ENCODE peak calls at places on chromosome 7, in ten cellular contexts. One of them, this sample, is unnamed.

GRCh38 chr7:79137942-79138341 is 315.5 kb downstream of the MAGI2 start:
- DNase-seq in ACHN: no peak
- DNase-seq in ureter: no peak
- DNase-seq in activated naive CD4-positive, alpha-beta T cell: no peak
- DNase-seq in non-pigmented ciliary epithelial cell: no peak
- DNase-seq in naive thymus-derived CD4-positive, alpha-beta T cell: no peak
- DNase-seq in SK-MEL-5: no peak
- DNase-seq in GM23248: peak
- DNase-seq in B cell: no peak
- DNase-seq in memory B cell: no peak
- DNase-seq in this sample: no peak

GRCh38 chr7:134307320-134307719 is 9.4 kb downstream of the SLC35B4 start:
- DNase-seq in ACHN: no peak
- DNase-seq in ureter: no peak
- DNase-seq in activated naive CD4-positive, alpha-beta T cell: no peak
- DNase-seq in non-pigmented ciliary epithelial cell: no peak
- DNase-seq in naive thymus-derived CD4-positive, alpha-beta T cell: no peak
- DNase-seq in SK-MEL-5: no peak
- DNase-seq in GM23248: peak
- DNase-seq in B cell: no peak
- DNase-seq in memory B cell: no peak
- DNase-seq in this sample: no peak

GRCh38 chr7:54161621-54162020 is 380.6 kb upstream of the VSTM2A start:
- DNase-seq in ACHN: no peak
- DNase-seq in ureter: no peak
- DNase-seq in activated naive CD4-positive, alpha-beta T cell: no peak
- DNase-seq in non-pigmented ciliary epithelial cell: no peak
- DNase-seq in naive thymus-derived CD4-positive, alpha-beta T cell: no peak
- DNase-seq in SK-MEL-5: no peak
- DNase-seq in GM23248: no peak
- DNase-seq in B cell: no peak
- DNase-seq in memory B cell: no peak
- DNase-seq in this sample: no peak

GRCh38 chr7:152907042-152907761 is 147.7 kb downstream of the ACTR3B start:
- DNase-seq in ACHN: no peak
- DNase-seq in ureter: no peak
- DNase-seq in activated naive CD4-positive, alpha-beta T cell: no peak
- DNase-seq in non-pigmented ciliary epithelial cell: no peak
- DNase-seq in naive thymus-derived CD4-positive, alpha-beta T cell: no peak
- DNase-seq in SK-MEL-5: no peak
- DNase-seq in GM23248: no peak
- DNase-seq in B cell: no peak
- DNase-seq in memory B cell: no peak
- DNase-seq in this sample: no peak

GRCh38 chr7:104848386-104848990 is 165.5 kb upstream of the KMT2E start:
- DNase-seq in ACHN: peak
- DNase-seq in ureter: no peak
- DNase-seq in activated naive CD4-positive, alpha-beta T cell: peak
- DNase-seq in non-pigmented ciliary epithelial cell: peak
- DNase-seq in naive thymus-derived CD4-positive, alpha-beta T cell: peak
- DNase-seq in SK-MEL-5: peak
- DNase-seq in GM23248: peak
- DNase-seq in B cell: peak
- DNase-seq in memory B cell: peak
- DNase-seq in this sample: peak

GRCh38 chr7:78702770-78703169 is 750.7 kb downstream of the MAGI2 start:
- DNase-seq in ACHN: peak
- DNase-seq in ureter: no peak
- DNase-seq in activated naive CD4-positive, alpha-beta T cell: no peak
- DNase-seq in non-pigmented ciliary epithelial cell: peak
- DNase-seq in naive thymus-derived CD4-positive, alpha-beta T cell: no peak
- DNase-seq in SK-MEL-5: no peak
- DNase-seq in GM23248: peak
- DNase-seq in B cell: no peak
- DNase-seq in memory B cell: no peak
- DNase-seq in this sample: no peak

GRCh38 chr7:94655562-94655883 is 410 bp downstream of the SGCE start:
- DNase-seq in ACHN: peak
- DNase-seq in ureter: no peak
- DNase-seq in activated naive CD4-positive, alpha-beta T cell: no peak
- DNase-seq in non-pigmented ciliary epithelial cell: no peak
- DNase-seq in naive thymus-derived CD4-positive, alpha-beta T cell: no peak
- DNase-seq in SK-MEL-5: no peak
- DNase-seq in GM23248: no peak
- DNase-seq in B cell: no peak
- DNase-seq in memory B cell: peak
- DNase-seq in this sample: no peak

GRCh38 chr7:43520201-43520600 is 62.7 kb upstream of the STK17A start:
- DNase-seq in ACHN: no peak
- DNase-seq in ureter: no peak
- DNase-seq in activated naive CD4-positive, alpha-beta T cell: no peak
- DNase-seq in non-pigmented ciliary epithelial cell: no peak
- DNase-seq in naive thymus-derived CD4-positive, alpha-beta T cell: no peak
- DNase-seq in SK-MEL-5: no peak
- DNase-seq in GM23248: no peak
- DNase-seq in B cell: no peak
- DNase-seq in memory B cell: no peak
- DNase-seq in this sample: no peak

GRCh38 chr7:33644489-33644888 is 260.9 kb upstream of the BMPER start:
- DNase-seq in ACHN: no peak
- DNase-seq in ureter: no peak
- DNase-seq in activated naive CD4-positive, alpha-beta T cell: no peak
- DNase-seq in non-pigmented ciliary epithelial cell: no peak
- DNase-seq in naive thymus-derived CD4-positive, alpha-beta T cell: no peak
- DNase-seq in SK-MEL-5: no peak
- DNase-seq in GM23248: peak
- DNase-seq in B cell: no peak
- DNase-seq in memory B cell: no peak
- DNase-seq in this sample: no peak

GRCh38 chr7:69768986-69769595 is 170.8 kb downstream of the AUTS2 start:
- DNase-seq in ACHN: no peak
- DNase-seq in ureter: no peak
- DNase-seq in activated naive CD4-positive, alpha-beta T cell: no peak
- DNase-seq in non-pigmented ciliary epithelial cell: no peak
- DNase-seq in naive thymus-derived CD4-positive, alpha-beta T cell: no peak
- DNase-seq in SK-MEL-5: no peak
- DNase-seq in GM23248: no peak
- DNase-seq in B cell: no peak
- DNase-seq in memory B cell: no peak
- DNase-seq in this sample: no peak

GRCh38 chr7:30710669-30711068 is 28.4 kb upstream of the CRHR2 start:
- DNase-seq in ACHN: no peak
- DNase-seq in ureter: no peak
- DNase-seq in activated naive CD4-positive, alpha-beta T cell: no peak
- DNase-seq in non-pigmented ciliary epithelial cell: no peak
- DNase-seq in naive thymus-derived CD4-positive, alpha-beta T cell: no peak
- DNase-seq in SK-MEL-5: no peak
- DNase-seq in GM23248: peak
- DNase-seq in B cell: no peak
- DNase-seq in memory B cell: no peak
- DNase-seq in this sample: no peak

GRCh38 chr7:150972094-150972493 is 6.0 kb downstream of the KCNH2 start:
- DNase-seq in ACHN: no peak
- DNase-seq in ureter: peak
- DNase-seq in activated naive CD4-positive, alpha-beta T cell: no peak
- DNase-seq in non-pigmented ciliary epithelial cell: no peak
- DNase-seq in naive thymus-derived CD4-positive, alpha-beta T cell: no peak
- DNase-seq in SK-MEL-5: no peak
- DNase-seq in GM23248: no peak
- DNase-seq in B cell: no peak
- DNase-seq in memory B cell: no peak
- DNase-seq in this sample: no peak

GRCh38 chr7:29350351-29350750 is 155.8 kb downstream of the CHN2 start:
- DNase-seq in ACHN: no peak
- DNase-seq in ureter: no peak
- DNase-seq in activated naive CD4-positive, alpha-beta T cell: no peak
- DNase-seq in non-pigmented ciliary epithelial cell: no peak
- DNase-seq in naive thymus-derived CD4-positive, alpha-beta T cell: no peak
- DNase-seq in SK-MEL-5: no peak
- DNase-seq in GM23248: no peak
- DNase-seq in B cell: no peak
- DNase-seq in memory B cell: no peak
- DNase-seq in this sample: no peak

GRCh38 chr7:50497968-50498367 is 47.8 kb upstream of the FIGNL1 start:
- DNase-seq in ACHN: no peak
- DNase-seq in ureter: no peak
- DNase-seq in activated naive CD4-positive, alpha-beta T cell: no peak
- DNase-seq in non-pigmented ciliary epithelial cell: no peak
- DNase-seq in naive thymus-derived CD4-positive, alpha-beta T cell: no peak
- DNase-seq in SK-MEL-5: no peak
- DNase-seq in GM23248: peak
- DNase-seq in B cell: no peak
- DNase-seq in memory B cell: no peak
- DNase-seq in this sample: no peak

GRCh38 chr7:102272917-102273748 is 13.5 kb upstream of the SH2B2 start:
- DNase-seq in ACHN: no peak
- DNase-seq in ureter: no peak
- DNase-seq in activated naive CD4-positive, alpha-beta T cell: no peak
- DNase-seq in non-pigmented ciliary epithelial cell: no peak
- DNase-seq in naive thymus-derived CD4-positive, alpha-beta T cell: no peak
- DNase-seq in SK-MEL-5: no peak
- DNase-seq in GM23248: no peak
- DNase-seq in B cell: no peak
- DNase-seq in memory B cell: no peak
- DNase-seq in this sample: no peak

GRCh38 chr7:97772034-97772891 is 40.4 kb downstream of the TAC1 start:
- DNase-seq in ACHN: peak
- DNase-seq in ureter: no peak
- DNase-seq in activated naive CD4-positive, alpha-beta T cell: no peak
- DNase-seq in non-pigmented ciliary epithelial cell: no peak
- DNase-seq in naive thymus-derived CD4-positive, alpha-beta T cell: no peak
- DNase-seq in SK-MEL-5: no peak
- DNase-seq in GM23248: no peak
- DNase-seq in B cell: no peak
- DNase-seq in memory B cell: no peak
- DNase-seq in this sample: no peak

GRCh38 chr7:118845787-118846186 is 621.3 kb downstream of the ANKRD7 start:
- DNase-seq in ACHN: no peak
- DNase-seq in ureter: no peak
- DNase-seq in activated naive CD4-positive, alpha-beta T cell: no peak
- DNase-seq in non-pigmented ciliary epithelial cell: no peak
- DNase-seq in naive thymus-derived CD4-positive, alpha-beta T cell: no peak
- DNase-seq in SK-MEL-5: no peak
- DNase-seq in GM23248: no peak
- DNase-seq in B cell: no peak
- DNase-seq in memory B cell: no peak
- DNase-seq in this sample: no peak

GRCh38 chr7:55021951-55022617 is 3.3 kb downstream of the EGFR start:
- DNase-seq in ACHN: no peak
- DNase-seq in ureter: no peak
- DNase-seq in activated naive CD4-positive, alpha-beta T cell: no peak
- DNase-seq in non-pigmented ciliary epithelial cell: no peak
- DNase-seq in naive thymus-derived CD4-positive, alpha-beta T cell: no peak
- DNase-seq in SK-MEL-5: no peak
- DNase-seq in GM23248: peak
- DNase-seq in B cell: no peak
- DNase-seq in memory B cell: no peak
- DNase-seq in this sample: no peak

GRCh38 chr7:150954201-150954985 is 23.7 kb downstream of the KCNH2 start:
- DNase-seq in ACHN: no peak
- DNase-seq in ureter: no peak
- DNase-seq in activated naive CD4-positive, alpha-beta T cell: no peak
- DNase-seq in non-pigmented ciliary epithelial cell: no peak
- DNase-seq in naive thymus-derived CD4-positive, alpha-beta T cell: no peak
- DNase-seq in SK-MEL-5: no peak
- DNase-seq in GM23248: no peak
- DNase-seq in B cell: no peak
- DNase-seq in memory B cell: no peak
- DNase-seq in this sample: no peak

GRCh38 chr7:116633131-116633988 is 38.6 kb upstream of the MET start:
- DNase-seq in ACHN: peak
- DNase-seq in ureter: no peak
- DNase-seq in activated naive CD4-positive, alpha-beta T cell: no peak
- DNase-seq in non-pigmented ciliary epithelial cell: no peak
- DNase-seq in naive thymus-derived CD4-positive, alpha-beta T cell: no peak
- DNase-seq in SK-MEL-5: peak
- DNase-seq in GM23248: peak
- DNase-seq in B cell: no peak
- DNase-seq in memory B cell: no peak
- DNase-seq in this sample: no peak

GRCh38 chr7:127708788-127709187 is 56.8 kb downstream of the SND1 start:
- DNase-seq in ACHN: peak
- DNase-seq in ureter: peak
- DNase-seq in activated naive CD4-positive, alpha-beta T cell: peak
- DNase-seq in non-pigmented ciliary epithelial cell: peak
- DNase-seq in naive thymus-derived CD4-positive, alpha-beta T cell: peak
- DNase-seq in SK-MEL-5: peak
- DNase-seq in GM23248: peak
- DNase-seq in B cell: peak
- DNase-seq in memory B cell: peak
- DNase-seq in this sample: peak

GRCh38 chr7:117285821-117286220 is 37.0 kb downstream of the WNT2 start:
- DNase-seq in ACHN: no peak
- DNase-seq in ureter: no peak
- DNase-seq in activated naive CD4-positive, alpha-beta T cell: no peak
- DNase-seq in non-pigmented ciliary epithelial cell: no peak
- DNase-seq in naive thymus-derived CD4-positive, alpha-beta T cell: no peak
- DNase-seq in SK-MEL-5: no peak
- DNase-seq in GM23248: peak
- DNase-seq in B cell: no peak
- DNase-seq in memory B cell: no peak
- DNase-seq in this sample: no peak

This sample was measured in DND-41.